ENCODE peak calls at places on chromosomes 7 and 10, in nine cellular contexts. X is progenitor cell of endocrine pancreas, D is foreskin fibroblast, Z is dorsolateral prefrontal cortex, J is cardiac muscle cell, Y is WTC11, G is astrocyte, K is cardiac fibroblast, N is AG09309. O is an unnamed sample.

GRCh38 chr7:131443496-131443895 is 112.9 kb downstream of the PODXL start:
- DNase-seq in N (no peak), J (peak), D (no peak), X (no peak), G (no peak), Y (no peak), Z (no peak), K (peak), O (no peak)

GRCh38 chr7:55545496-55545895 is 26.8 kb downstream of the VOPP1 start:
- DNase-seq in N (no peak), D (peak), K (peak), X (no peak), J (peak), Z (no peak), Y (no peak), G (peak), O (no peak)

GRCh38 chr7:155261031-155261985 is 36.4 kb upstream of the INSIG1 start:
- DNase-seq in N (no peak), Z (no peak), K (no peak), J (no peak), Y (no peak), D (no peak), G (no peak), X (no peak), O (no peak)

GRCh38 chr10:5684971-5685763 is 529 bp downstream of the TASOR2 start:
- DNase-seq in J (peak), Z (peak), X (peak), D (peak), N (peak), Y (peak), K (peak), G (peak), O (peak)

GRCh38 chr7:1691601-1692499 is 21.8 kb downstream of the ELFN1 start:
- DNase-seq in J (no peak), K (no peak), Z (peak), D (no peak), X (peak), N (no peak), G (peak), Y (peak), O (no peak)

GRCh38 chr10:73648975-73649829 is 6.6 kb downstream of the SYNPO2L start:
- DNase-seq in K (no peak), G (peak), Z (no peak), N (no peak), J (peak), D (peak), Y (no peak), X (no peak), O (no peak)

GRCh38 chr10:95741807-95742528 is 14.0 kb upstream of the ENTPD1 start:
- DNase-seq in Z (no peak), J (peak), N (no peak), X (no peak), D (peak), Y (no peak), G (peak), K (peak), O (peak)

GRCh38 chr10:125646311-125646710 is 36.7 kb downstream of the TEX36 start:
- DNase-seq in N (no peak), X (no peak), K (no peak), G (no peak), D (no peak), J (no peak), Z (no peak), Y (no peak), O (no peak)

DNA sequence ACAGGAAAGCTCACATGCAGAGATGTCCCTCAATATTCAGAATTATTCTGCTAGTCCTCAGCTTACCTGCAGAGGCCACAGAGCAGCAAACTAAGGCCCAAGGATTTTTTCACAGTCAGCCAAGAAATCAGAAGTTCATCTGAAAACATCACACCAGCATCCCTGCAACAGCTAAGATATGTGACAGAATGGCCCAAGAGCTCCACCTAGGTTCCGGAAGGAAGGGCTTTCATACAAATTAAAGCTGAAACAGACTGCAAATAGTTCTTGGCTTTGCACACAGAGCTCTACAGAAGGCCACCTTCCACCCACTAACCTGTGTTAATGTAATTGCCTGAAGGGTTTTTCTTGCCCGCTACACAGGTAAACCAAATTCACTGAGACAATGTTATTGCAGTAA is 438.8 kb upstream of the C7orf33 start:
- DNase-seq in G (no peak), J (no peak), Z (no peak), K (no peak), D (no peak), Y (no peak), X (no peak), N (no peak), O (no peak)
- TF ChIP-seq CTCF in G (no peak), J (peak), Z (no peak), K (no peak), D (no peak), Y (no peak), X (no peak), N (no peak), O (no peak)

DNA sequence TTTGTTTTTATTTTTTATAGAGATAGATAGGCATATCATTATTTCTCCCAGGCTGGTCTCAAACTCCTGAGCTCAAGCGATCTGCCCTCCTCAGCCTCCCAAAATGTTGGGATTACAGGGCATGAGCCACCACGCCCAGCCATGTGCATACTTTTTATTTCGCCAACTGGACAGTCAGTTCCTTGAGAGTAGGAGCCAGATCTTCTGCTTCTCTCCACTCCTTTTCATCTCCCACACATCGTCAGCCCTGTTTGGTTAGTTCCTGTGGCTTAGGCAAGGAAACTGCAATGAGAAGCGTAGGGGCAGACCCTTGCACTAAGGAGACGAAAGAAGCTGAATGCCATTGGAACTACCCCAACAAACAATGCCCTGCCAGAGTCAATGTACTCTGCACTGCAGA is 178.2 kb downstream of the TRIL start:
- DNase-seq in Y (no peak), K (no peak), D (no peak), J (no peak), N (no peak), G (no peak), X (no peak), Z (no peak), O (no peak)
- TF ChIP-seq CTCF in Y (no peak), K (no peak), D (no peak), J (no peak), N (no peak), G (no peak), X (no peak), Z (no peak), O (no peak)

GRCh38 chr10:63922714-63923317 is 401.6 kb downstream of the REEP3 start:
- DNase-seq in X (no peak), G (no peak), J (no peak), Z (no peak), Y (no peak), K (no peak), D (no peak), N (no peak), O (no peak)
- TF ChIP-seq CTCF in X (no peak), G (no peak), J (no peak), Z (no peak), Y (no peak), K (no peak), D (no peak), N (no peak), O (no peak)

GRCh38 chr7:22810843-22811242 is 11.8 kb downstream of the TOMM7 start:
- DNase-seq in D (no peak), Y (no peak), Z (no peak), K (no peak), J (no peak), G (no peak), X (no peak), N (no peak), O (no peak)
- TF ChIP-seq CTCF in D (no peak), Y (no peak), Z (no peak), K (no peak), J (no peak), G (no peak), X (no peak), N (no peak), O (no peak)

DNA sequence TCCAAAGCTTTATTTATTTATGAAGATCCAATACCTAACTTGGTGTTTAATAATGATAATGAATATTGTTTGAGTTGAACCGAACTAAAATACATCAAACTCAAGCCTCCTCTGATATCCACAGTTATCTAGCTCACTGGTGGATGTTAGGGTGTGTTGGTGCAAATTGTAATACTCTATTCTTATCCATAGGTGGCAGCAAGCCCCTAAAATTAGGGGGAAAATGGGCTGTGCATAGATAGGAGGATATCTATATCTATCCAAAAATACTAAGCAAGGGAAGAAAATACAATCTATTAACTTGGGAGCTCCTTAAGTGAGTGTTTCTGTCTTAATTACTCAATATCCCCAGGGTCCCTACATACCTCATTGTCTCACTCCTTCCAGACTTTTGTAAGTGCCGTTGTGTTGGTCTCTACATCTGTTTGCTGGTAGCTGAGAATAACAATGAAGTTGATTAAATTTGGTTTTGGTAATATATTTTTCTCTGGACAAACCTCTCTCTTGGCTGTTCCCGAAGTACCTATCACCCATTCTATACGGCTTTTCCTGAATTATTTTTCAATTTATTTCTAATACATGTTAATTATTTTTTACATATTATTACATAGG is 55.0 kb upstream of the VWDE start:
- DNase-seq in G (peak), J (peak), Z (no peak), N (no peak), K (peak), D (peak), Y (no peak), X (no peak), O (peak)
- TF ChIP-seq CTCF in G (peak), J (peak), Z (peak), N (peak), K (peak), D (peak), Y (peak), X (peak), O (peak)

GRCh38 chr10:44935961-44936285 is 23.7 kb upstream of the RASSF4 start:
- DNase-seq in G (no peak), Z (no peak), Y (no peak), N (no peak), D (no peak), J (no peak), X (no peak), K (no peak), O (no peak)

GRCh38 chr10:44936314-44936975 is 23.2 kb upstream of the RASSF4 start:
- DNase-seq in D (no peak), K (no peak), J (no peak), Z (no peak), Y (no peak), G (no peak), N (no peak), X (no peak), O (no peak)

GRCh38 chr10:44934416-44935200 is 23.5 kb downstream of the TMEM72 start:
- DNase-seq in K (peak), Z (no peak), G (no peak), Y (no peak), N (no peak), X (no peak), D (no peak), J (peak), O (no peak)

GRCh38 chr10:44933922-44934321 is 22.8 kb downstream of the TMEM72 start:
- DNase-seq in D (no peak), N (no peak), X (no peak), Y (no peak), Z (no peak), J (no peak), G (no peak), K (no peak), O (no peak)

GRCh38 chr10:44935201-44935960 is 24.2 kb upstream of the RASSF4 start:
- DNase-seq in N (peak), Y (no peak), J (peak), K (peak), X (no peak), D (peak), Z (peak), G (peak), O (no peak)
- TF ChIP-seq CTCF in N (no peak), Y (no peak), J (no peak), K (no peak), X (no peak), D (no peak), Z (no peak), G (no peak), O (no peak)

GRCh38 chr7:93146465-93147127 is 1.6 kb downstream of the SAMD9L start:
- DNase-seq in Z (no peak), Y (no peak), D (peak), X (no peak), N (no peak), J (no peak), K (peak), G (no peak), O (no peak)

GRCh38 chr7:93148727-93149126 is 542 bp upstream of the SAMD9L start:
- DNase-seq in X (no peak), G (no peak), K (no peak), N (no peak), Z (no peak), D (no peak), J (no peak), Y (no peak), O (no peak)

GRCh38 chr7:93147358-93147757 is 827 bp downstream of the SAMD9L start:
- DNase-seq in K (peak), N (no peak), G (peak), Z (no peak), J (peak), Y (no peak), X (no peak), D (peak), O (no peak)

GRCh38 chr7:93148135-93148534 is at the start of gene SAMD9L:
- DNase-seq in Y (no peak), N (no peak), J (peak), K (peak), G (no peak), D (peak), X (no peak), Z (no peak), O (no peak)

GRCh38 chr7:93150200-93150835 is 2.1 kb upstream of the SAMD9L start:
- DNase-seq in Z (no peak), D (peak), G (peak), Y (no peak), K (peak), X (no peak), N (no peak), J (no peak), O (no peak)
- TF ChIP-seq CTCF in Z (no peak), D (no peak), G (no peak), Y (no peak), K (peak), X (no peak), N (peak), J (no peak), O (no peak)

O was measured in endothelial cell.